ENCODE peak calls at places on chromosome 22, in five cellular contexts. One of them, this sample, is unnamed.

GRCh38 chr22:45696227-45696626 is 24.6 kb downstream of the ATXN10 start:
- ATAC-seq in CD4-positive, CD25-positive, alpha-beta regulatory T cell: no peak
- ATAC-seq in heart right ventricle: no peak
- ATAC-seq in left lung: no peak
- ATAC-seq in stimulated activated naive B cell treated with anti-CD40 and anti-IgM and Interleukin-4, amounts not matched to agents 10 μg/mL and 1 μg/mL and 100 μg/mL, for 72 hours: peak; percentile 81
- ATAC-seq in this sample: no peak

GRCh38 chr22:44682556-44683168 is 19.3 kb upstream of the PRR5 start:
- ATAC-seq in CD4-positive, CD25-positive, alpha-beta regulatory T cell: no peak
- ATAC-seq in heart right ventricle: no peak
- ATAC-seq in left lung: no peak
- ATAC-seq in stimulated activated naive B cell treated with anti-CD40 and anti-IgM and Interleukin-4, amounts not matched to agents 10 μg/mL and 1 μg/mL and 100 μg/mL, for 72 hours: no peak
- ATAC-seq in this sample: no peak

GRCh38 chr22:43270314-43270908 is 72.8 kb downstream of the SCUBE1 start:
- ATAC-seq in CD4-positive, CD25-positive, alpha-beta regulatory T cell: no peak
- ATAC-seq in heart right ventricle: no peak
- ATAC-seq in left lung: no peak
- ATAC-seq in stimulated activated naive B cell treated with anti-CD40 and anti-IgM and Interleukin-4, amounts not matched to agents 10 μg/mL and 1 μg/mL and 100 μg/mL, for 72 hours: no peak
- ATAC-seq in this sample: no peak

GRCh38 chr22:31585161-31585859 is 76.7 kb downstream of the PISD start:
- ATAC-seq in CD4-positive, CD25-positive, alpha-beta regulatory T cell: no peak
- ATAC-seq in heart right ventricle: no peak
- ATAC-seq in left lung: peak; percentile 36
- ATAC-seq in stimulated activated naive B cell treated with anti-CD40 and anti-IgM and Interleukin-4, amounts not matched to agents 10 μg/mL and 1 μg/mL and 100 μg/mL, for 72 hours: no peak
- ATAC-seq in this sample: no peak

GRCh38 chr22:38718414-38718813 is 12.7 kb downstream of the GTPBP1 start:
- ATAC-seq in CD4-positive, CD25-positive, alpha-beta regulatory T cell: no peak
- ATAC-seq in heart right ventricle: no peak
- ATAC-seq in left lung: peak; percentile 96
- ATAC-seq in stimulated activated naive B cell treated with anti-CD40 and anti-IgM and Interleukin-4, amounts not matched to agents 10 μg/mL and 1 μg/mL and 100 μg/mL, for 72 hours: no peak
- ATAC-seq in this sample: peak; percentile 92

GRCh38 chr22:42897960-42898359 is 40.9 kb upstream of the ARFGAP3 start:
- ATAC-seq in CD4-positive, CD25-positive, alpha-beta regulatory T cell: no peak
- ATAC-seq in heart right ventricle: no peak
- ATAC-seq in left lung: no peak
- ATAC-seq in stimulated activated naive B cell treated with anti-CD40 and anti-IgM and Interleukin-4, amounts not matched to agents 10 μg/mL and 1 μg/mL and 100 μg/mL, for 72 hours: no peak
- ATAC-seq in this sample: no peak

GRCh38 chr22:27859336-27859735 is 57.8 kb upstream of the MN1 start:
- ATAC-seq in CD4-positive, CD25-positive, alpha-beta regulatory T cell: no peak
- ATAC-seq in heart right ventricle: no peak
- ATAC-seq in left lung: peak; percentile 64
- ATAC-seq in stimulated activated naive B cell treated with anti-CD40 and anti-IgM and Interleukin-4, amounts not matched to agents 10 μg/mL and 1 μg/mL and 100 μg/mL, for 72 hours: no peak
- ATAC-seq in this sample: no peak

GRCh38 chr22:20590477-20591294 is 83.3 kb downstream of the MED15 start:
- ATAC-seq in CD4-positive, CD25-positive, alpha-beta regulatory T cell: no peak
- ATAC-seq in heart right ventricle: no peak
- ATAC-seq in left lung: no peak
- ATAC-seq in stimulated activated naive B cell treated with anti-CD40 and anti-IgM and Interleukin-4, amounts not matched to agents 10 μg/mL and 1 μg/mL and 100 μg/mL, for 72 hours: no peak
- ATAC-seq in this sample: no peak

GRCh38 chr22:29689201-29689871 is 30.5 kb upstream of the CABP7 start:
- ATAC-seq in CD4-positive, CD25-positive, alpha-beta regulatory T cell: no peak
- ATAC-seq in heart right ventricle: no peak
- ATAC-seq in left lung: no peak
- ATAC-seq in stimulated activated naive B cell treated with anti-CD40 and anti-IgM and Interleukin-4, amounts not matched to agents 10 μg/mL and 1 μg/mL and 100 μg/mL, for 72 hours: no peak
- ATAC-seq in this sample: no peak

GRCh38 chr22:44449061-44449682 is 48.9 kb downstream of the RTL6 start:
- ATAC-seq in CD4-positive, CD25-positive, alpha-beta regulatory T cell: no peak
- ATAC-seq in heart right ventricle: no peak
- ATAC-seq in left lung: peak; percentile 16
- ATAC-seq in stimulated activated naive B cell treated with anti-CD40 and anti-IgM and Interleukin-4, amounts not matched to agents 10 μg/mL and 1 μg/mL and 100 μg/mL, for 72 hours: no peak
- ATAC-seq in this sample: peak; percentile 86

GRCh38 chr22:37508431-37508963 is 10.7 kb downstream of the CARD10 start:
- ATAC-seq in CD4-positive, CD25-positive, alpha-beta regulatory T cell: no peak
- ATAC-seq in heart right ventricle: peak; percentile 56
- ATAC-seq in left lung: peak; percentile 43
- ATAC-seq in stimulated activated naive B cell treated with anti-CD40 and anti-IgM and Interleukin-4, amounts not matched to agents 10 μg/mL and 1 μg/mL and 100 μg/mL, for 72 hours: no peak
- ATAC-seq in this sample: peak; percentile 65

GRCh38 chr22:29093501-29093921 is 20.7 kb downstream of the KREMEN1 start:
- ATAC-seq in CD4-positive, CD25-positive, alpha-beta regulatory T cell: no peak
- ATAC-seq in heart right ventricle: peak; percentile 68
- ATAC-seq in left lung: peak; percentile 59
- ATAC-seq in stimulated activated naive B cell treated with anti-CD40 and anti-IgM and Interleukin-4, amounts not matched to agents 10 μg/mL and 1 μg/mL and 100 μg/mL, for 72 hours: no peak
- ATAC-seq in this sample: no peak

GRCh38 chr22:47630741-47631534 is 868.5 kb downstream of the TBC1D22A start:
- ATAC-seq in CD4-positive, CD25-positive, alpha-beta regulatory T cell: no peak
- ATAC-seq in heart right ventricle: no peak
- ATAC-seq in left lung: no peak
- ATAC-seq in stimulated activated naive B cell treated with anti-CD40 and anti-IgM and Interleukin-4, amounts not matched to agents 10 μg/mL and 1 μg/mL and 100 μg/mL, for 72 hours: no peak
- ATAC-seq in this sample: no peak

GRCh38 chr22:21826204-21826603 is 41.2 kb downstream of the MAPK1 start:
- ATAC-seq in CD4-positive, CD25-positive, alpha-beta regulatory T cell: no peak
- ATAC-seq in heart right ventricle: no peak
- ATAC-seq in left lung: no peak
- ATAC-seq in stimulated activated naive B cell treated with anti-CD40 and anti-IgM and Interleukin-4, amounts not matched to agents 10 μg/mL and 1 μg/mL and 100 μg/mL, for 72 hours: no peak
- ATAC-seq in this sample: no peak

GRCh38 chr22:20138868-20139267 is 7.3 kb downstream of the ZDHHC8 start:
- ATAC-seq in CD4-positive, CD25-positive, alpha-beta regulatory T cell: no peak
- ATAC-seq in heart right ventricle: peak; percentile 10
- ATAC-seq in left lung: no peak
- ATAC-seq in stimulated activated naive B cell treated with anti-CD40 and anti-IgM and Interleukin-4, amounts not matched to agents 10 μg/mL and 1 μg/mL and 100 μg/mL, for 72 hours: no peak
- ATAC-seq in this sample: no peak

GRCh38 chr22:37207981-37208380 is 4.3 kb downstream of the SSTR3 start:
- ATAC-seq in CD4-positive, CD25-positive, alpha-beta regulatory T cell: peak; percentile 67
- ATAC-seq in heart right ventricle: no peak
- ATAC-seq in left lung: no peak
- ATAC-seq in stimulated activated naive B cell treated with anti-CD40 and anti-IgM and Interleukin-4, amounts not matched to agents 10 μg/mL and 1 μg/mL and 100 μg/mL, for 72 hours: no peak
- ATAC-seq in this sample: no peak

GRCh38 chr22:38230108-38230825 is 28.5 kb downstream of the MAFF start:
- ATAC-seq in CD4-positive, CD25-positive, alpha-beta regulatory T cell: peak; percentile 18
- ATAC-seq in heart right ventricle: no peak
- ATAC-seq in left lung: peak; percentile 50
- ATAC-seq in stimulated activated naive B cell treated with anti-CD40 and anti-IgM and Interleukin-4, amounts not matched to agents 10 μg/mL and 1 μg/mL and 100 μg/mL, for 72 hours: peak; percentile 51
- ATAC-seq in this sample: peak; percentile 56

GRCh38 chr22:23275751-23276150 is 95.4 kb downstream of the BCR start:
- ATAC-seq in CD4-positive, CD25-positive, alpha-beta regulatory T cell: no peak
- ATAC-seq in heart right ventricle: no peak
- ATAC-seq in left lung: no peak
- ATAC-seq in stimulated activated naive B cell treated with anti-CD40 and anti-IgM and Interleukin-4, amounts not matched to agents 10 μg/mL and 1 μg/mL and 100 μg/mL, for 72 hours: no peak
- ATAC-seq in this sample: no peak

GRCh38 chr22:30195245-30196140 is 51.1 kb downstream of the LIF start:
- ATAC-seq in CD4-positive, CD25-positive, alpha-beta regulatory T cell: no peak
- ATAC-seq in heart right ventricle: no peak
- ATAC-seq in left lung: peak; percentile 72
- ATAC-seq in stimulated activated naive B cell treated with anti-CD40 and anti-IgM and Interleukin-4, amounts not matched to agents 10 μg/mL and 1 μg/mL and 100 μg/mL, for 72 hours: no peak
- ATAC-seq in this sample: no peak

GRCh38 chr22:20953668-20954500 is 13.2 kb upstream of the AIFM3 start:
- ATAC-seq in CD4-positive, CD25-positive, alpha-beta regulatory T cell: no peak
- ATAC-seq in heart right ventricle: no peak
- ATAC-seq in left lung: no peak
- ATAC-seq in stimulated activated naive B cell treated with anti-CD40 and anti-IgM and Interleukin-4, amounts not matched to agents 10 μg/mL and 1 μg/mL and 100 μg/mL, for 72 hours: no peak
- ATAC-seq in this sample: peak; percentile 62

GRCh38 chr22:49702068-49702397 is 125.6 kb downstream of the BRD1 start:
- ATAC-seq in CD4-positive, CD25-positive, alpha-beta regulatory T cell: no peak
- ATAC-seq in heart right ventricle: no peak
- ATAC-seq in left lung: no peak
- ATAC-seq in stimulated activated naive B cell treated with anti-CD40 and anti-IgM and Interleukin-4, amounts not matched to agents 10 μg/mL and 1 μg/mL and 100 μg/mL, for 72 hours: no peak
- ATAC-seq in this sample: no peak